ENCODE peak calls at places on chromosomes 5 and 9, in nine cellular contexts. One of them, this sample, is unnamed. For H3K4me1, the result is how much of the 10 kb centered on the place peaks cover.

GRCh38 chr9:11702529-11702928 is 990.7 kb upstream of the TYRP1 start:
- DNase-seq in sigmoid colon: no peak
- DNase-seq in GM12878: no peak
- DNase-seq in ovary: no peak
- DNase-seq in transverse colon: no peak
- DNase-seq in tibial nerve: no peak
- DNase-seq in upper lobe of left lung: no peak
- DNase-seq in K562: no peak
- DNase-seq in stomach: no peak
- DNase-seq in this sample: no peak

GRCh38 chr5:3836528-3836927 is 240.9 kb downstream of the IRX1 start:
- DNase-seq in tibial nerve: no peak
- DNase-seq in upper lobe of left lung: no peak
- DNase-seq in ovary: no peak
- DNase-seq in GM12878: no peak
- DNase-seq in K562: no peak
- DNase-seq in sigmoid colon: no peak
- DNase-seq in transverse colon: no peak
- DNase-seq in stomach: no peak
- DNase-seq in this sample: no peak

GRCh38 chr5:93819666-93820065 is 78.3 kb upstream of the POU5F2 start:
- DNase-seq in GM12878: no peak
- DNase-seq in K562: no peak
- DNase-seq in tibial nerve: no peak
- DNase-seq in stomach: no peak
- DNase-seq in ovary: no peak
- DNase-seq in upper lobe of left lung: no peak
- DNase-seq in transverse colon: no peak
- DNase-seq in sigmoid colon: no peak
- DNase-seq in this sample: no peak

GRCh38 chr9:124635285-124635684 is 128.1 kb upstream of the NR5A1 start:
- DNase-seq in GM12878: no peak
- DNase-seq in sigmoid colon: no peak
- DNase-seq in stomach: no peak
- DNase-seq in K562: no peak
- DNase-seq in ovary: no peak
- DNase-seq in tibial nerve: no peak
- DNase-seq in upper lobe of left lung: no peak
- DNase-seq in transverse colon: no peak
- DNase-seq in this sample: no peak

GRCh38 chr5:159850192-159850573 is 66.1 kb upstream of the ADRA1B start:
- DNase-seq in transverse colon: peak
- DNase-seq in stomach: no peak
- DNase-seq in tibial nerve: no peak
- DNase-seq in ovary: no peak
- DNase-seq in GM12878: no peak
- DNase-seq in sigmoid colon: peak
- DNase-seq in K562: no peak
- DNase-seq in upper lobe of left lung: no peak
- DNase-seq in this sample: no peak

GRCh38 chr9:114382951-114383865 is 4.6 kb downstream of the AKNA start:
- DNase-seq in upper lobe of left lung: peak
- DNase-seq in GM12878: no peak
- DNase-seq in tibial nerve: no peak
- DNase-seq in K562: no peak
- DNase-seq in ovary: peak
- DNase-seq in transverse colon: peak
- DNase-seq in stomach: no peak
- DNase-seq in sigmoid colon: peak
- DNase-seq in this sample: no peak

GRCh38 chr9:26955222-26955903 is 849 bp upstream of the IFT74 start:
- DNase-seq in tibial nerve: no peak
- DNase-seq in stomach: no peak
- DNase-seq in upper lobe of left lung: no peak
- DNase-seq in GM12878: no peak
- DNase-seq in K562: no peak
- DNase-seq in sigmoid colon: no peak
- DNase-seq in transverse colon: peak
- DNase-seq in ovary: no peak
- DNase-seq in this sample: no peak

GRCh38 chr5:174972291-174972690 is 247.9 kb downstream of the MSX2 start:
- DNase-seq in K562: no peak
- DNase-seq in GM12878: no peak
- DNase-seq in stomach: peak
- DNase-seq in sigmoid colon: no peak
- DNase-seq in transverse colon: no peak
- DNase-seq in upper lobe of left lung: no peak
- DNase-seq in tibial nerve: no peak
- DNase-seq in ovary: no peak
- DNase-seq in this sample: no peak

GRCh38 chr5:72817639-72818266 is 1.3 kb downstream of the TNPO1 start:
- DNase-seq in stomach: no peak
- DNase-seq in transverse colon: no peak
- DNase-seq in sigmoid colon: no peak
- DNase-seq in GM12878: no peak
- DNase-seq in ovary: no peak
- DNase-seq in upper lobe of left lung: no peak
- DNase-seq in K562: no peak
- DNase-seq in tibial nerve: no peak
- DNase-seq in this sample: no peak

GRCh38 chr5:6773342-6774035 is 60.3 kb downstream of the TENT4A start:
- DNase-seq in GM12878: no peak
- DNase-seq in K562: no peak
- DNase-seq in sigmoid colon: no peak
- DNase-seq in upper lobe of left lung: peak
- DNase-seq in tibial nerve: no peak
- DNase-seq in stomach: no peak
- DNase-seq in ovary: no peak
- DNase-seq in transverse colon: no peak
- DNase-seq in this sample: no peak

DNA sequence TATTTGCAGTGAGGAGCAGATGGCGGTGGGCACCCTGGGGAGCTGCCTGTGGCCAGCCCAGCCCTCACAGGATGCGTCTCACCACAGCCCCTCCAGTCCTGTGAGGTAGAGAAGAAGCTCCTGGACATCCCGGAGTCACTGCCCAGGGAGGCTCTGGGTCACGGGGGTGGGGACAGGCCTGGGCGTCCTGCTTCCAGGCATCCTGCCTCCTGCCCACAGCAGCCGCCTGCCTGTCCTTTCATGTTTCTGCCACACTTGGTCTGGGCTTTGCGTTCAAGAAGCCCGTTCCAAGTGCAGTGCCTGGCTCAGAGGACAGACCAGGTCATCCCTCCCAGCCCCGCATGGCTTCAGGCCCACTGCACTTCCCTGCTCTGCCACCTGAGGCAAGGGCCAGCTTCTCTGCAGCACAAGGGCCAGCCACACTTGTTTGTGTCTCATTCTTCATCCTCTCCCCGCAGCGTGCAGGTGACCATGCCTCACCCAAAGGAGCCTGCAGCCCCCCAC is 38.2 kb downstream of the ZDHHC11B start:
- DNase-seq in tibial nerve: no peak
- DNase-seq in sigmoid colon: no peak
- DNase-seq in stomach: no peak
- DNase-seq in ovary: no peak
- DNase-seq in K562: no peak
- DNase-seq in GM12878: no peak
- DNase-seq in upper lobe of left lung: peak
- DNase-seq in transverse colon: no peak
- DNase-seq in this sample: no peak
- TF ChIP-seq CTCF in tibial nerve: no peak
- TF ChIP-seq CTCF in sigmoid colon: no peak
- TF ChIP-seq CTCF in stomach: no peak
- TF ChIP-seq CTCF in ovary: no peak
- TF ChIP-seq CTCF in K562: no peak
- TF ChIP-seq CTCF in GM12878: no peak
- TF ChIP-seq CTCF in upper lobe of left lung: no peak
- TF ChIP-seq CTCF in transverse colon: no peak
- TF ChIP-seq CTCF in this sample: no peak

GRCh38 chr5:133638436-133638835 is 26.1 kb upstream of the FSTL4 start:
- DNase-seq in K562: no peak
- DNase-seq in upper lobe of left lung: no peak
- DNase-seq in transverse colon: no peak
- DNase-seq in tibial nerve: no peak
- DNase-seq in stomach: no peak
- DNase-seq in ovary: no peak
- DNase-seq in GM12878: no peak
- DNase-seq in sigmoid colon: no peak
- DNase-seq in this sample: no peak

GRCh38 chr5:133635051-133635450 is 22.7 kb upstream of the FSTL4 start:
- DNase-seq in stomach: no peak
- DNase-seq in upper lobe of left lung: no peak
- DNase-seq in K562: no peak
- DNase-seq in sigmoid colon: no peak
- DNase-seq in transverse colon: no peak
- DNase-seq in GM12878: no peak
- DNase-seq in tibial nerve: no peak
- DNase-seq in ovary: no peak
- DNase-seq in this sample: no peak

GRCh38 chr5:133642153-133642552 is 29.8 kb upstream of the FSTL4 start:
- DNase-seq in K562: no peak
- DNase-seq in tibial nerve: no peak
- DNase-seq in ovary: no peak
- DNase-seq in stomach: no peak
- DNase-seq in transverse colon: no peak
- DNase-seq in upper lobe of left lung: no peak
- DNase-seq in GM12878: no peak
- DNase-seq in sigmoid colon: no peak
- DNase-seq in this sample: no peak

GRCh38 chr5:133641683-133642082 is 29.3 kb upstream of the FSTL4 start:
- DNase-seq in transverse colon: no peak
- DNase-seq in tibial nerve: no peak
- DNase-seq in ovary: no peak
- DNase-seq in sigmoid colon: no peak
- DNase-seq in stomach: no peak
- DNase-seq in GM12878: no peak
- DNase-seq in K562: no peak
- DNase-seq in upper lobe of left lung: no peak
- DNase-seq in this sample: no peak

DNA sequence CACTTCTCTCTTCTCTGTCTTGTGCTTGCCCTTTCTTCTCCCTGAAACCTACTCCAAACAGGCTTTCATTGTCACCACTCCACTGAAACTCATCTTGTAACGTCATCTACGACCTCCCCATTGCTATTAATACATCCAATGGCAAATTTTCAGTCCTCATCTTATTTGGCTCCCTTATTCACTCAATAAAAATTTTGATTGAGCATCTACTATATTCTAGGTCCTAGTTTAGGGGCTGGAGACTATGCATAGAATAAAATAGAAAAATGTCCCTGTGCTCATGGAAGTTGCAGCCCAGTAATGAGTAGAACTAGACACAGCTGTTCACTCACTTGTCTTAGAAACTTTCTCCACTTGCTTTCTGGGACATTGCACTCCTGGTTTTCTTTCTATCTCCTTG is 24.9 kb upstream of the FSTL4 start:
- DNase-seq in sigmoid colon: no peak
- DNase-seq in stomach: no peak
- DNase-seq in K562: no peak
- DNase-seq in transverse colon: no peak
- DNase-seq in GM12878: no peak
- DNase-seq in ovary: no peak
- DNase-seq in upper lobe of left lung: no peak
- DNase-seq in tibial nerve: no peak
- DNase-seq in this sample: no peak
- H3K4me1 ChIP-seq in sigmoid colon: under half
- H3K4me1 ChIP-seq in stomach: under half
- H3K4me1 ChIP-seq in K562: under half
- H3K4me1 ChIP-seq in transverse colon: under half
- H3K4me1 ChIP-seq in GM12878: under half
- H3K4me1 ChIP-seq in ovary: under half
- H3K4me1 ChIP-seq in upper lobe of left lung: under half
- H3K4me1 ChIP-seq in tibial nerve: under half
- H3K4me1 ChIP-seq in this sample: under half

GRCh38 chr5:65213921-65214525 is 267.7 kb downstream of the ADAMTS6 start:
- DNase-seq in tibial nerve: no peak
- DNase-seq in transverse colon: peak
- DNase-seq in sigmoid colon: no peak
- DNase-seq in stomach: no peak
- DNase-seq in ovary: no peak
- DNase-seq in upper lobe of left lung: no peak
- DNase-seq in GM12878: no peak
- DNase-seq in K562: peak
- DNase-seq in this sample: no peak
- TF ChIP-seq EP300 in tibial nerve: no peak
- TF ChIP-seq EP300 in transverse colon: no peak
- TF ChIP-seq EP300 in sigmoid colon: no peak
- TF ChIP-seq EP300 in stomach: no peak
- TF ChIP-seq EP300 in ovary: no peak
- TF ChIP-seq EP300 in upper lobe of left lung: no peak
- TF ChIP-seq EP300 in GM12878: no peak
- TF ChIP-seq EP300 in K562: no peak
- TF ChIP-seq EP300 in this sample: no peak

GRCh38 chr9:77944556-77945261 is 86.9 kb downstream of the GNAQ start:
- DNase-seq in transverse colon: peak
- DNase-seq in GM12878: no peak
- DNase-seq in stomach: no peak
- DNase-seq in sigmoid colon: no peak
- DNase-seq in tibial nerve: no peak
- DNase-seq in ovary: no peak
- DNase-seq in upper lobe of left lung: no peak
- DNase-seq in K562: no peak
- DNase-seq in this sample: no peak
- TF ChIP-seq CTCF in transverse colon: no peak
- TF ChIP-seq CTCF in GM12878: no peak
- TF ChIP-seq CTCF in stomach: no peak
- TF ChIP-seq CTCF in sigmoid colon: no peak
- TF ChIP-seq CTCF in tibial nerve: no peak
- TF ChIP-seq CTCF in ovary: no peak
- TF ChIP-seq CTCF in upper lobe of left lung: no peak
- TF ChIP-seq CTCF in K562: no peak
- TF ChIP-seq CTCF in this sample: no peak

This sample was measured in suprapubic skin.